ENCODE peak calls at places on chromosomes 12 and 14, in six cellular contexts. One of them, this sample, is unnamed.

GRCh38 chr12:107912421-107913004 is 138.0 kb downstream of the ASCL4 start:
- DNase-seq in suprapubic skin: no peak
- DNase-seq in ovary: no peak
- DNase-seq in breast epithelium: peak; percentile 65
- DNase-seq in uterus: no peak
- DNase-seq in esophagus squamous epithelium: no peak
- DNase-seq in this sample: no peak

GRCh38 chr12:25271486-25272098 is 20.9 kb upstream of the KRAS start:
- DNase-seq in suprapubic skin: no peak
- DNase-seq in ovary: no peak
- DNase-seq in breast epithelium: no peak
- DNase-seq in uterus: no peak
- DNase-seq in esophagus squamous epithelium: no peak
- DNase-seq in this sample: no peak

GRCh38 chr14:93057586-93058280 is 58.0 kb downstream of the ITPK1 start:
- DNase-seq in suprapubic skin: no peak
- DNase-seq in ovary: no peak
- DNase-seq in breast epithelium: no peak
- DNase-seq in uterus: no peak
- DNase-seq in esophagus squamous epithelium: no peak
- DNase-seq in this sample: no peak

GRCh38 chr12:52826611-52827498 is 7.3 kb downstream of the KRT79 start:
- DNase-seq in suprapubic skin: no peak
- DNase-seq in ovary: no peak
- DNase-seq in breast epithelium: no peak
- DNase-seq in uterus: no peak
- DNase-seq in esophagus squamous epithelium: no peak
- DNase-seq in this sample: no peak

GRCh38 chr14:22521449-22522239 is 67.4 kb downstream of the DAD1 start:
- DNase-seq in suprapubic skin: no peak
- DNase-seq in ovary: no peak
- DNase-seq in breast epithelium: no peak
- DNase-seq in uterus: no peak
- DNase-seq in esophagus squamous epithelium: no peak
- DNase-seq in this sample: no peak

GRCh38 chr12:12551115-12551514 is 11.5 kb downstream of the DUSP16 start:
- DNase-seq in suprapubic skin: no peak
- DNase-seq in ovary: no peak
- DNase-seq in breast epithelium: no peak
- DNase-seq in uterus: no peak
- DNase-seq in esophagus squamous epithelium: no peak
- DNase-seq in this sample: no peak

GRCh38 chr14:102532204-102532658 is 22.7 kb upstream of the ANKRD9 start:
- DNase-seq in suprapubic skin: no peak
- DNase-seq in ovary: no peak
- DNase-seq in breast epithelium: no peak
- DNase-seq in uterus: no peak
- DNase-seq in esophagus squamous epithelium: no peak
- DNase-seq in this sample: no peak

GRCh38 chr14:68254669-68255527 is 435.3 kb downstream of the RAD51B start:
- DNase-seq in suprapubic skin: no peak
- DNase-seq in ovary: no peak
- DNase-seq in breast epithelium: no peak
- DNase-seq in uterus: no peak
- DNase-seq in esophagus squamous epithelium: no peak
- DNase-seq in this sample: no peak

GRCh38 chr12:76568130-76568529 is 8.6 kb upstream of the OSBPL8 start:
- DNase-seq in suprapubic skin: no peak
- DNase-seq in ovary: no peak
- DNase-seq in breast epithelium: no peak
- DNase-seq in uterus: no peak
- DNase-seq in esophagus squamous epithelium: no peak
- DNase-seq in this sample: no peak

GRCh38 chr12:30753233-30753632 is 1.5 kb downstream of the CAPRIN2 start:
- DNase-seq in suprapubic skin: no peak
- DNase-seq in ovary: no peak
- DNase-seq in breast epithelium: no peak
- DNase-seq in uterus: no peak
- DNase-seq in esophagus squamous epithelium: no peak
- DNase-seq in this sample: no peak

GRCh38 chr12:57715786-57716185 is 21.9 kb downstream of the OS9 start:
- DNase-seq in suprapubic skin: no peak
- DNase-seq in ovary: no peak
- DNase-seq in breast epithelium: no peak
- DNase-seq in uterus: no peak
- DNase-seq in esophagus squamous epithelium: no peak
- DNase-seq in this sample: no peak

GRCh38 chr14:100108840-100109593 is 43.8 kb downstream of the EVL start:
- DNase-seq in suprapubic skin: peak; percentile 46
- DNase-seq in ovary: peak; percentile 32
- DNase-seq in breast epithelium: peak; percentile 34
- DNase-seq in uterus: no peak
- DNase-seq in esophagus squamous epithelium: no peak
- DNase-seq in this sample: no peak

GRCh38 chr12:79451988-79452387 is 238.8 kb downstream of the PAWR start:
- DNase-seq in suprapubic skin: peak; percentile 80
- DNase-seq in ovary: peak; percentile 75
- DNase-seq in breast epithelium: peak; percentile 64
- DNase-seq in uterus: peak; percentile 86
- DNase-seq in esophagus squamous epithelium: no peak
- DNase-seq in this sample: peak; percentile 20

GRCh38 chr14:104081951-104082464 is 3.5 kb upstream of the ASPG start:
- DNase-seq in suprapubic skin: no peak
- DNase-seq in ovary: no peak
- DNase-seq in breast epithelium: no peak
- DNase-seq in uterus: no peak
- DNase-seq in esophagus squamous epithelium: no peak
- DNase-seq in this sample: no peak

GRCh38 chr12:51077930-51078329 is 5.5 kb downstream of the CSRNP2 start:
- DNase-seq in suprapubic skin: no peak
- DNase-seq in ovary: no peak
- DNase-seq in breast epithelium: no peak
- DNase-seq in uterus: no peak
- DNase-seq in esophagus squamous epithelium: no peak
- DNase-seq in this sample: no peak

GRCh38 chr14:75295061-75295461 is 16.4 kb downstream of the FOS start:
- DNase-seq in suprapubic skin: peak; percentile 90
- DNase-seq in ovary: peak; percentile 75
- DNase-seq in breast epithelium: no peak
- DNase-seq in uterus: peak; percentile 61
- DNase-seq in esophagus squamous epithelium: no peak
- DNase-seq in this sample: peak; percentile 67

GRCh38 chr12:70985850-70986249 is 65.3 kb upstream of the PTPRR start:
- DNase-seq in suprapubic skin: no peak
- DNase-seq in ovary: no peak
- DNase-seq in breast epithelium: no peak
- DNase-seq in uterus: no peak
- DNase-seq in esophagus squamous epithelium: no peak
- DNase-seq in this sample: no peak

GRCh38 chr14:68462683-68463082 is 330.2 kb downstream of the ZFP36L1 start:
- DNase-seq in suprapubic skin: no peak
- DNase-seq in ovary: no peak
- DNase-seq in breast epithelium: no peak
- DNase-seq in uterus: no peak
- DNase-seq in esophagus squamous epithelium: no peak
- DNase-seq in this sample: no peak

GRCh38 chr14:50875359-50876090 is 3.7 kb downstream of the ABHD12B start:
- DNase-seq in suprapubic skin: no peak
- DNase-seq in ovary: no peak
- DNase-seq in breast epithelium: no peak
- DNase-seq in uterus: no peak
- DNase-seq in esophagus squamous epithelium: no peak
- DNase-seq in this sample: no peak

GRCh38 chr14:77347746-77348145 is 26.9 kb downstream of the GSTZ1 start:
- DNase-seq in suprapubic skin: no peak
- DNase-seq in ovary: no peak
- DNase-seq in breast epithelium: no peak
- DNase-seq in uterus: no peak
- DNase-seq in esophagus squamous epithelium: no peak
- DNase-seq in this sample: no peak

GRCh38 chr12:122350444-122350843 is 72.0 kb downstream of the CLIP1 start:
- DNase-seq in suprapubic skin: no peak
- DNase-seq in ovary: no peak
- DNase-seq in breast epithelium: no peak
- DNase-seq in uterus: no peak
- DNase-seq in esophagus squamous epithelium: no peak
- DNase-seq in this sample: no peak

GRCh38 chr12:55937956-55938355 is 7.0 kb downstream of the DGKA start:
- DNase-seq in suprapubic skin: no peak
- DNase-seq in ovary: no peak
- DNase-seq in breast epithelium: no peak
- DNase-seq in uterus: no peak
- DNase-seq in esophagus squamous epithelium: no peak
- DNase-seq in this sample: no peak

GRCh38 chr12:104010800-104011199 is 39.2 kb downstream of the GLT8D2 start:
- DNase-seq in suprapubic skin: no peak
- DNase-seq in ovary: no peak
- DNase-seq in breast epithelium: no peak
- DNase-seq in uterus: no peak
- DNase-seq in esophagus squamous epithelium: no peak
- DNase-seq in this sample: no peak

DNA sequence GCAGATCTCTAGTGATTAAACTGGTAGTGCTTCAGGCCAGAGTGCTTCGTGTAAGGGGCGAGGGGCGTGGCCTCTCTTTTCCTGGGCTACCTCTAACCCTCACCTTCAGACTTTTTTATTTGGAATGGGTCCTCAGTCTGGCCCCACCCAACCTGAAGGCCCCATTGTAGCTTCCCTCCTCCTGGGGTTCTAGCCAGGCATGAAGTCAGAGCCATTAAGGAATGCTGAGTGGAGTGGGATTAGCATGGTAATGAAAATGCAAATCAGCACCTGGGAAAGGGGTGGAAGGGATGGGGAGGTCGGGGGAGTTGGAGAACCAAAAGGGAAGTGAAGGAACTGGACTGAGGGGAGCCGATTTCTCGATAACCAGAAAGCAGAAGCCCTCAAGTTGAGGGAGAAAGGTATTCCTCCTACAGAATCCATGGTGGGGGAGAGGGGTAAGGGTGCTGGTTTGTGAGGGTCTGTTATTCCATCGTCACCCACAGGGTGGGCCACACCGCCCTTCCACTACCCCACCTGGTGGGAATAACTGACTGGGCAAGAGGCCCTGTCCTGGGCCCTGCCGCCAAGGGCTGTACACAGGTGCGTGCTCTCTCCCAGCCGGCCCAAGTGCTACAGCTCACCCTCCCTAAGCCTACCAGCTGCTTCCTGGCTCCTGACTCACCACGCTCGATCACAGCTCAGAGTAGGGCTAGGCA is 14.1 kb downstream of the ZFHX2 start:
- DNase-seq in suprapubic skin: no peak
- DNase-seq in ovary: no peak
- DNase-seq in breast epithelium: no peak
- DNase-seq in uterus: no peak
- DNase-seq in esophagus squamous epithelium: no peak
- DNase-seq in this sample: no peak
- TF ChIP-seq POLR2A in suprapubic skin: no peak
- TF ChIP-seq POLR2A in ovary: no peak
- TF ChIP-seq POLR2A in breast epithelium: no peak
- TF ChIP-seq POLR2A in uterus: no peak
- TF ChIP-seq POLR2A in esophagus squamous epithelium: no peak
- TF ChIP-seq POLR2A in this sample: no peak

GRCh38 chr12:4828176-4828575 is 81.5 kb upstream of the KCNA1 start:
- DNase-seq in suprapubic skin: no peak
- DNase-seq in ovary: no peak
- DNase-seq in breast epithelium: no peak
- DNase-seq in uterus: no peak
- DNase-seq in esophagus squamous epithelium: no peak
- DNase-seq in this sample: no peak
- H3K27ac ChIP-seq in suprapubic skin: no peak overlapping the region
- H3K27ac ChIP-seq in ovary: no peak overlapping the region
- H3K27ac ChIP-seq in breast epithelium: no peak overlapping the region
- H3K27ac ChIP-seq in uterus: no peak overlapping the region
- H3K27ac ChIP-seq in esophagus squamous epithelium: no peak overlapping the region
- H3K27ac ChIP-seq in this sample: no peak overlapping the region

DNA sequence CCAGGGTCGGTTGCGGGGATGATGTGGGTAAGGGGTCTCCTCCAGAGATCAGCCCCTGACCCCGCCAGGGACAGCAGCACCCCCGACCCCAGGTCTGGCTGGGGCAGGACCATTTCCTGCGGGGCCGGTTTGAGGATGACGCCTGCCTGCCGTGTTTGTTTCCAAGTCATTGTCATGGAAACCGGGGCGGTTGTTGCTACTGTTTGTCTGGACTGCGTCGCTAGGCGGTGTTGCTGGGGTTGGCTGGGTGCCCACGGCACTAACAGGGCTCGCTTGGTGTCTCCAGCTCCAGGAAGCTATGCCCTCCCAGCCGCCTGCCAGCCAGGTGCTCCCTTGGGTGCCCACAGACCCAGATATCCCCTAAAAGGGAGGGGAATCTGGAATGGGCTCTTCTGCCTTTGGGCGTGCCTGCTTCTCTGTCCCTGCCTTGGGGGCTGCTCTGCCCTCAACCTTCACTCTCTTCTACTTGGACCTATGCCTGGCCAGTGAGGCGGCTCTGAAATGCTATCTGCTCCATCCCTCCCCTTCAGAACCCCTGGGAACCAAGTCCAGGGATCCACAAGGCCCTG is 4.7 kb upstream of the CRIP1 start:
- DNase-seq in suprapubic skin: peak; percentile 99
- DNase-seq in ovary: peak; percentile 89
- DNase-seq in breast epithelium: peak; percentile 98
- DNase-seq in uterus: peak; percentile 94
- DNase-seq in esophagus squamous epithelium: peak; percentile 80
- DNase-seq in this sample: peak; percentile 94
- TF ChIP-seq POLR2A in suprapubic skin: no peak
- TF ChIP-seq POLR2A in ovary: no peak
- TF ChIP-seq POLR2A in breast epithelium: no peak
- TF ChIP-seq POLR2A in uterus: peak; percentile 24
- TF ChIP-seq POLR2A in esophagus squamous epithelium: no peak
- TF ChIP-seq POLR2A in this sample: peak; percentile 16

GRCh38 chr12:111971800-111972199 is 41.2 kb downstream of the TMEM116 start:
- DNase-seq in suprapubic skin: no peak
- DNase-seq in ovary: no peak
- DNase-seq in breast epithelium: no peak
- DNase-seq in uterus: no peak
- DNase-seq in esophagus squamous epithelium: no peak
- DNase-seq in this sample: no peak
- H3K27ac ChIP-seq in suprapubic skin: no peak overlapping the region
- H3K27ac ChIP-seq in ovary: no peak overlapping the region
- H3K27ac ChIP-seq in breast epithelium: no peak overlapping the region
- H3K27ac ChIP-seq in uterus: no peak overlapping the region
- H3K27ac ChIP-seq in esophagus squamous epithelium: no peak overlapping the region
- H3K27ac ChIP-seq in this sample: no peak overlapping the region

GRCh38 chr12:75511116-75512048 is at the start of gene KRR1:
- DNase-seq in suprapubic skin: peak; percentile 94
- DNase-seq in ovary: peak; percentile 92
- DNase-seq in breast epithelium: peak; percentile 84
- DNase-seq in uterus: peak; percentile 94
- DNase-seq in esophagus squamous epithelium: peak; percentile 53
- DNase-seq in this sample: peak; percentile 74
- TF ChIP-seq POLR2A in suprapubic skin: no peak
- TF ChIP-seq POLR2A in ovary: no peak
- TF ChIP-seq POLR2A in breast epithelium: no peak
- TF ChIP-seq POLR2A in uterus: peak; percentile 23
- TF ChIP-seq POLR2A in esophagus squamous epithelium: peak; percentile 31
- TF ChIP-seq POLR2A in this sample: peak; percentile 49

GRCh38 chr12:126202138-126202537 is 1136.9 kb downstream of the AACS start:
- DNase-seq in suprapubic skin: no peak
- DNase-seq in ovary: no peak
- DNase-seq in breast epithelium: no peak
- DNase-seq in uterus: no peak
- DNase-seq in esophagus squamous epithelium: no peak
- DNase-seq in this sample: no peak
- H3K27ac ChIP-seq in suprapubic skin: no peak overlapping the region
- H3K27ac ChIP-seq in ovary: no peak overlapping the region
- H3K27ac ChIP-seq in breast epithelium: no peak overlapping the region
- H3K27ac ChIP-seq in uterus: no peak overlapping the region
- H3K27ac ChIP-seq in esophagus squamous epithelium: no peak overlapping the region
- H3K27ac ChIP-seq in this sample: no peak overlapping the region

This sample was measured in tibial nerve.